ENCODE peak calls at places on chromosomes 11 and 22, in eight cellular contexts. P is endodermal cell, S is GM06990, V is LNCaP clone FGC, W is Caco-2, R is nephron progenitor cell, Y is hepatocyte, H is fibroblast of lung. M is an unnamed sample.

GRCh38 chr22:22684605-22685561 is 40.5 kb downstream of the GGTLC2 start:
- DNase-seq in P (peak), S (no peak), V (no peak), W (peak), R (peak), Y (peak), H (peak), M (peak)

GRCh38 chr11:43789700-43790443 is 90.8 kb upstream of the ALKBH3 start:
- DNase-seq in P (no peak), S (no peak), V (no peak), W (no peak), R (no peak), Y (no peak), H (peak), M (peak)

GRCh38 chr22:29142116-29142515 is 63.6 kb upstream of the EMID1 start:
- DNase-seq in P (no peak), S (no peak), V (no peak), W (no peak), R (no peak), Y (no peak), H (no peak), M (no peak)

GRCh38 chr22:42343136-42343484 is 72.7 kb upstream of the TCF20 start:
- DNase-seq in P (no peak), S (no peak), V (no peak), W (no peak), R (peak), Y (peak), H (peak), M (no peak)

GRCh38 chr22:33535937-33536875 is 384.1 kb downstream of the LARGE1 start:
- DNase-seq in P (no peak), S (no peak), V (no peak), W (no peak), R (no peak), Y (no peak), H (no peak), M (no peak)

GRCh38 chr11:19422257-19422656 is 181.5 kb upstream of the E2F8 start:
- DNase-seq in P (no peak), S (no peak), V (no peak), W (no peak), R (peak), Y (no peak), H (no peak), M (no peak)

GRCh38 chr11:33867566-33867965 is 24.3 kb downstream of the LMO2 start:
- DNase-seq in P (no peak), S (no peak), V (no peak), W (no peak), R (no peak), Y (no peak), H (no peak), M (no peak)

GRCh38 chr22:22748297-22748743 is 103.9 kb downstream of the GGTLC2 start:
- DNase-seq in P (peak), S (no peak), V (no peak), W (peak), R (peak), Y (peak), H (peak), M (peak)

DNA sequence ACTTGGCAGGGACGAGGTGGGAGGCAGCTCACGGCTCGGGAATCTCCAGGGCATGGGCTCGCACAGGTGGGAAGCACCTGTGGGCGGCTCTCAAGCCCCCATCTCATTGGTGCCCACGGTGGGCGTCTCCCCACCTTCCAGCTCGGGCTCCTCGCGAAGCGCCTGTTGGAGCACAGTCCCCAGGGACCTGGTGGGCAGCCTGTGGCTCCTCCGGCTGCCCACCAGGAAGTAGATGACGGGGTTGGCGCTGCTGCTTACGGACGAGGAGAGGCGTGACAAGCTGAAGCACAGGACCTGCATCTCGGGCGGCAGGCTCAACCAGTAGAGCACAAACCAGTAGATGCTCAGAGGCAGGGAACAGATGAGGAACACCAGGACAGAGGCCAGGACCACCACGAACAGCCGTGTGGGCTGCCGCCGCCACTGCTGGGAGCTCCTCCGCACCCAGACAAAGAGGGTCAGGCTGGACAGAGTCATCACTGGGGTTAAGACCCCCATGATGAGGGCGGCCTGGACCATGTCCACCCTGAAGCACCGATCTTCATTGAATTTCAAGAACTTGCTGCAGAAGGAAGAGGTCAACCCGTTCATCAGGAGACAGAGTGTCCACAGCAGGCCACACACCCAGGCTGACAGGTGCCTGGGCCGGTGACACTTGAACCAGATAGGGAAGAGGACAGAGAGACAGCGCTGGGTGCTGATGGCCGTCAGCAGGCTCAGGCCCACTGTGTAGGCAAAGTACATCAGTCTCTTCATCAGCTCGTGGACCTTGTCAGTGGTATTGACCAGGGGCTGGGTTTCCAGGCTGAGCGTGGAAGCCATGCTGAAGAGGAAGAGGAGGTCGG is 633 bp downstream of the MRGPRD start:
- DNase-seq in P (peak), S (no peak), V (no peak), W (no peak), R (no peak), Y (peak), H (no peak), M (no peak)
- TF ChIP-seq CTCF in P (no peak), S (no peak), V (no peak), W (no peak), R (no peak), Y (no peak), H (no peak), M (no peak)

GRCh38 chr11:83192846-83193245 is 666 bp upstream of the ANKRD42 start:
- DNase-seq in P (no peak), S (no peak), V (no peak), W (no peak), R (no peak), Y (peak), H (no peak), M (no peak)
- TF ChIP-seq CTCF in P (no peak), S (no peak), V (no peak), W (no peak), R (no peak), Y (no peak), H (no peak), M (no peak)

GRCh38 chr11:104873252-104873651 is 25.0 kb downstream of the CASP12 start:
- DNase-seq in P (peak), S (no peak), V (no peak), W (no peak), R (no peak), Y (no peak), H (no peak), M (no peak)
- TF ChIP-seq CTCF in P (peak), S (peak), V (no peak), W (no peak), R (no peak), Y (no peak), H (no peak), M (no peak)

GRCh38 chr11:10900686-10901415 is 43.0 kb upstream of the ZBED5 start:
- DNase-seq in P (no peak), S (no peak), V (no peak), W (no peak), R (no peak), Y (no peak), H (peak), M (no peak)
- TF ChIP-seq CTCF in P (no peak), S (no peak), V (no peak), W (no peak), R (no peak), Y (no peak), H (no peak), M (no peak)